ENCODE peak calls at places on chromosomes 16 and 17, in eight cellular contexts. H is GM23338, U is adrenal gland, O is pancreas, A is cardiac muscle cell, Q is breast epithelium, F is IMR-90, B is esophagus squamous epithelium. E is an unnamed sample. For H3K27me3, the result is how much of the 10 kb centered on the place peaks cover.

GRCh38 chr16:80976946-80977345 is 29.7 kb downstream of the CMC2 start:
- DNase-seq in H (no peak), U (no peak), O (no peak), A (no peak), Q (no peak), F (peak), B (no peak), E (no peak)

GRCh38 chr17:15361151-15361550 is 19.8 kb upstream of the TEKT3 start:
- DNase-seq in H (no peak), U (no peak), O (no peak), A (no peak), Q (no peak), F (no peak), B (no peak), E (no peak)

GRCh38 chr16:1048442-1049112 is 24.0 kb upstream of the SSTR5 start:
- DNase-seq in H (peak), U (peak), O (peak), A (peak), Q (no peak), F (peak), B (no peak), E (peak)

GRCh38 chr17:31413871-31414589 is 22.6 kb downstream of the RAB11FIP4 start:
- DNase-seq in H (no peak), U (no peak), O (no peak), A (peak), Q (no peak), F (peak), B (no peak), E (peak)

GRCh38 chr16:49500211-49500610 is 126.6 kb downstream of the C16orf78 start:
- DNase-seq in H (no peak), U (no peak), O (no peak), A (no peak), Q (no peak), F (no peak), B (no peak), E (no peak)

GRCh38 chr17:4247981-4248388 is 15.8 kb downstream of the ANKFY1 start:
- DNase-seq in H (peak), U (no peak), O (peak), A (no peak), Q (no peak), F (no peak), B (no peak), E (no peak)

GRCh38 chr16:89801800-89802199 is 14.6 kb downstream of the FANCA start:
- DNase-seq in H (no peak), U (no peak), O (no peak), A (peak), Q (no peak), F (peak), B (no peak), E (no peak)

GRCh38 chr17:80940171-80941123 is 51.2 kb upstream of the CHMP6 start:
- DNase-seq in H (no peak), U (peak), O (no peak), A (no peak), Q (no peak), F (no peak), B (no peak), E (no peak)

GRCh38 chr17:45640141-45640850 is 143.8 kb upstream of the CRHR1 start:
- DNase-seq in H (peak), U (peak), O (peak), A (peak), Q (peak), F (peak), B (no peak), E (peak)

DNA sequence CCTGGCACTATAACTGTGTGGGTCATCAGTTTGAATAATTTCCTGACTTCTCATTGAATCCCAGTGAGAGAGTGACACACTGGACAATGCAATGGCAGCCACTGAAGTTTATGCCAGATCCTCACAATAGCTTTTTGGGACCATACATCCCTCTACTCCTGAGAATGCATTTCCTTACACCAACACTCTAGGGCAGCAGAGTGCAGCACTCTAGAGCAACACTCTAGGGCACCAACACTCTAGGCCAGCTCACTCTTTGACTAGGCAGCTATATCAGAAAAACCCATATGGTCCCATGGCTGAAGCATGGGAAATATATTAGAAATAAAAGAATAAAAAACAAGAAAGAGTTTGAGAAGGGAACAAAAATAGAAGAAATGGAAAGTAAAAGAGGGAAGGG is 309.2 kb downstream of the MAP2K6 start:
- DNase-seq in H (no peak), U (no peak), O (no peak), A (peak), Q (no peak), F (no peak), B (no peak), E (no peak)
- TF ChIP-seq CTCF in H (peak), U (no peak), O (no peak), A (peak), Q (no peak), F (peak), B (no peak), E (no peak)

DNA sequence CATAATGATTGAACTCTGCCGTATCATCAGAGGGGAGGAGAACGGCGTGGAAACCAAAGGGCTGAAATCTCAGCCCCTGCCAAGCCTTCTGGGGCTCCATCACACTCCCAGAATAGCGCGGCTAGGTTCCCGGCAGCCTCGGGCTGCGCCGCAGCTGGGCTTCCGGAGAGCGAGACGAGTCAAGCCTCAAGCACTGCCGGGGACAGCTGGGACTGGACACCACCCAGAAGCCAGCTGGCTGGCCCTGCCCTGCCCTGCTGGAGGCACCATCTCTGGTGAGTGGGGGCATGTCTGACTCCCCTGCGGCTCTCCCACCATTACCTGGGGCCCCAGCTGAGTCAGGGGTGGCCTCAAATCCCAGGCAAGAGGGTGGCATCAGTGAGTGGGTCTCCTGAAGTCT is 7.2 kb upstream of the GPRC5C start:
- DNase-seq in H (no peak), U (no peak), O (no peak), A (no peak), Q (no peak), F (no peak), B (no peak), E (no peak)
- H3K27me3 ChIP-seq in H (under half), U (under half), O (under half), A (under half), Q (under half), F (under half), B (under half), E (under half)

DNA sequence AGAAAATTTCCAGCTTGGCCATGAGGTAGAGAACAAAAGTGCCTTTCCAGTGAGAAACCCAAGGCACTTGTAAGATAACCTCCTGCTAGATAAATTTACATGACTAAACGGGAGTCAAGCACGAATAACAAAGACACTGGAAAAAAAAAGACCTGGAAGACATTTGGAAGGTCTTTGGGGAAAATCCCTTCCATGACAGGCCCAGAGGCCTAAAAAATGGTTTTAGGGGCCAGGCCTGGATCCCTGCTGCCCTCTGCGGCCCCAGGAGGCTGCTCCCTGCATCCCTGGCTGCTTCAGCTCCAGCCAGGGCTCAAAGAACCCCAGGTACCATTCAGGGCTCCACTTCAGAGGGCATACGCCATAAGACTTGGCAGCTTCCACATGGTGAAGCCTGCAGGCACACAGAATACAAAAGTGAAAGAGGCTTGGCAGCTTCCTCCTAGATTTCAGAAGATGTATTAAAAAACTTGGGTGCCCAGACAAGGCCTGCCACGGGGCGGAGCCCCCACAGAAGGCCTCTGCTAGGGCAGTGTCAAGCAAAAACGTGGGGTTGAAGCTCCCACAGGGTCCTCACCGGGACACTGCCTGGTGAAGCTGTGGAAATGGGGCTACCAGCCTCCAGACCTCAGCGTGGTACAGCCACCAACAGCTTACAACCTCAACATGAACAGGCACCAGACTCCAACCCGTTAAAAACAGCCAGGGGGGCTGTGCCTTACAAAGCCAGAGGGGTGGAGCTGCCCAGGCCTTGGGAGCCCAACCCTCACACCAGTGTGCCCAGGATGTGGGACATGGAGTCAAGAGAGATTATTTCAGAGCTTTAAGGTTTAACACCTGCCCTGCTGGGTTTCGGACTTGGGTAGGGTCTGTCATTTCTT is 77.1 kb downstream of the SDK2 start:
- DNase-seq in H (peak), U (no peak), O (no peak), A (no peak), Q (no peak), F (no peak), B (no peak), E (no peak)
- H3K27ac ChIP-seq in H (peak), U (no peak), O (no peak), A (peak), Q (peak), F (no peak), B (no peak), E (no peak)

GRCh38 chr16:59053911-59054310 is 319.8 kb upstream of the GOT2 start:
- DNase-seq in H (no peak), U (no peak), O (no peak), A (no peak), Q (no peak), F (no peak), B (no peak), E (no peak)

GRCh38 chr16:59060212-59060611 is 326.1 kb upstream of the GOT2 start:
- DNase-seq in H (no peak), U (no peak), O (no peak), A (peak), Q (no peak), F (peak), B (no peak), E (no peak)

DNA sequence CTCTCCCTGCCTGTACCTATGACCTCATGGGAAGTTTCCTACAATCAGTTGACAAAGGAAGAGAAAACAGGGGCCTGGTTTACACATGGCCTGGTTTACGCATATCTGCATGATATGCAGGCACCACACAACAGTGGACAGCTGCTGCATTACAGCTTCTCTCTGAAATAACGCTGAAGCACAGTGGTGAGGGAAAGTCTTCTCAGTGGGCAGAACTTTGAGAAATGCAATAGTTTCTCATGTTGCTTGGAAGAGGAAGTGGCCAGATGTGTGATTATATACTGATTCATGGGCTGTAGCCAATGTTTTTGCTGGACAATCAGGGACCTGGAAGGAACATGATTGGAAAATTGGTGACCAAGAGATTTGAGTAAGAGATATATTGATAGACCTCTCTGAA is 324.1 kb upstream of the GOT2 start:
- DNase-seq in H (no peak), U (no peak), O (no peak), A (no peak), Q (no peak), F (no peak), B (no peak), E (no peak)
- TF ChIP-seq CTCF in H (no peak), U (no peak), O (no peak), A (no peak), Q (no peak), F (no peak), B (no peak), E (no peak)

GRCh38 chr16:67249762-67250327 is 1.1 kb downstream of the SLC9A5 start:
- DNase-seq in H (no peak), U (no peak), O (no peak), A (no peak), Q (no peak), F (peak), B (no peak), E (no peak)
- H3K27me3 ChIP-seq in H (under half), U (under half), O (under half), A (under half), Q (under half), F (under half), B (under half), E (under half)

DNA sequence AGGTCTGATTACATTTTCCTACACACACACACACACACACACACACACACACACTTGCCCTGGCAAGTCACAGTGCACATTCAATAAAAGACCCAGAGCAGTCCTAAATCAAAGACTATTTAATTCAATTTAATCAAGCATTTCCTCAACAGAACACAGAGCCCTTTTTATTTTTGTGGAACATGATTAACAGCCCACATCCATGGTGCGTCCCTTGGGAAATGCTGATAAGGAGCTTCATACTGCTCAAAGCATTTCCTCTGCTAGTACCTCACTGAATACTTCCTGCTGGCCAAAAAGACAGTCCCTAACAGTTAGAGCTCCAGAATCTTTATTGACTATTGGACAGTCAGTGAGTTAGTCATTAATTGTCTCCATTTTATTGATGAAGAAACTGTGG is 43.1 kb upstream of the MYH10 start:
- DNase-seq in H (no peak), U (peak), O (peak), A (peak), Q (no peak), F (peak), B (no peak), E (no peak)
- H3K27ac ChIP-seq in H (no peak), U (no peak), O (peak), A (no peak), Q (no peak), F (no peak), B (no peak), E (no peak)

DNA sequence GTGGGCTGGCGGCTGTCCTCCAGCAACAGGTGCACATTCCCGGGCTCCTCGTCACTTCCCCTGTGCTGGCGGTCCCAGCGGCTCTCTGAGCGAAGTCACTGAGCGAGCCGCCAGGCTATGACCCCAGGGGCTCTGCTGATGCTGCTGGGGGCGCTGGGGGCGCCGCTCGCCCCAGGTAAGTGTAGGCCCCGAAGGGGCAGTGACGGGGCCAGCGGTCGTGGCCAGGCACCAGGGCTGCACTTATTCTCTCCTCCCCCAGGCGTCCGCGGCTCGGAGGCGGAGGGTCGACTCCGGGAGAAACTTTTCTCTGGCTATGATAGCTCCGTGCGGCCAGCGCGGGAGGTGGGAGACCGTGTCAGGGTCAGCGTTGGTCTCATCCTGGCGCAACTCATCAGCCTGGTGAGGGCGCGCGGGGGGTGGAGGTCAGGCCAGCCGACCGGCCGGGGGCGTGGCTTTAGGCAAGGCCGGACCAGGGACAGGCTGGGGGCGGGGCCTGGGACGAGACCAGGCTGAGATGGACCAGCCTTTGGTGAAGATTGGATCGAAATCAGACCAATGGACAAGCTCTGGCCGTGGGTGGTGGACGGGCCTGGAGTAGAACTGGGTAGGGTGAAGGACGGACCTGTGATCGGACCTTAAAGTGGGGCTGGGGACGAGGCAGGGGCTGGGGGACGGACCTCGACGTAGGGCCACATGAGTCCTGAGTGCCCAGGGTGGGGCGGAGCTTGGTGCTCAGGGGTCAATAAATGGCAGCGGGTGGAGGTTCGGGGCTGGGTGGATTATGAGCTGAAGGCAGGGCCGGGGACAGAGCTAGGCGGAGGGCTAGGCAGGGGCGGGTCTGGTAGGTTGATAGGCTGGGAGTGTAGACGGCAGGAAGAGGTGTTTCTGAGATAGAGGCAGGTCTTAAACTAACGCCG is at the start of gene CHRNB1:
- DNase-seq in H (peak), U (peak), O (peak), A (peak), Q (no peak), F (peak), B (no peak), E (peak)
- TF ChIP-seq CTCF in H (peak), U (no peak), O (no peak), A (no peak), Q (no peak), F (no peak), B (no peak), E (peak)

GRCh38 chr17:79919862-79920720 is 80.9 kb upstream of the CBX4 start:
- DNase-seq in H (no peak), U (no peak), O (no peak), A (no peak), Q (no peak), F (no peak), B (no peak), E (no peak)
- H3K27me3 ChIP-seq in H (under half), U (under half), O (under half), A (under half), Q (under half), F (half or more), B (under half), E (under half)

GRCh38 chr17:38674013-38674748 is 576 bp downstream of the EPOP start:
- DNase-seq in H (peak), U (peak), O (no peak), A (no peak), Q (no peak), F (no peak), B (no peak), E (no peak)

GRCh38 chr17:38673714-38674012 is 1.1 kb downstream of the EPOP start:
- DNase-seq in H (peak), U (no peak), O (no peak), A (peak), Q (no peak), F (no peak), B (no peak), E (no peak)

GRCh38 chr17:38674749-38675615 is at the start of gene EPOP:
- DNase-seq in H (peak), U (peak), O (peak), A (peak), Q (peak), F (peak), B (peak), E (peak)

GRCh38 chr17:38672788-38673713 is 1.7 kb downstream of the EPOP start:
- DNase-seq in H (peak), U (no peak), O (no peak), A (no peak), Q (no peak), F (no peak), B (no peak), E (no peak)

GRCh38 chr17:38676706-38677504 is 2.1 kb upstream of the EPOP start:
- DNase-seq in H (peak), U (peak), O (peak), A (peak), Q (peak), F (peak), B (peak), E (peak)
- H3K27ac ChIP-seq in H (no peak), U (no peak), O (peak), A (peak), Q (no peak), F (no peak), B (no peak), E (no peak)

GRCh38 chr17:47718634-47719405 is 14.2 kb upstream of the TBX21 start:
- DNase-seq in H (no peak), U (no peak), O (no peak), A (no peak), Q (no peak), F (no peak), B (no peak), E (no peak)

GRCh38 chr17:47715669-47716325 is 17.2 kb upstream of the TBX21 start:
- DNase-seq in H (no peak), U (no peak), O (no peak), A (no peak), Q (no peak), F (no peak), B (no peak), E (no peak)

GRCh38 chr17:47716381-47716780 is 16.7 kb upstream of the TBX21 start:
- DNase-seq in H (no peak), U (no peak), O (no peak), A (no peak), Q (no peak), F (no peak), B (no peak), E (no peak)

GRCh38 chr17:47717845-47718621 is 15.0 kb upstream of the TBX21 start:
- DNase-seq in H (no peak), U (no peak), O (no peak), A (no peak), Q (no peak), F (no peak), B (no peak), E (no peak)

DNA sequence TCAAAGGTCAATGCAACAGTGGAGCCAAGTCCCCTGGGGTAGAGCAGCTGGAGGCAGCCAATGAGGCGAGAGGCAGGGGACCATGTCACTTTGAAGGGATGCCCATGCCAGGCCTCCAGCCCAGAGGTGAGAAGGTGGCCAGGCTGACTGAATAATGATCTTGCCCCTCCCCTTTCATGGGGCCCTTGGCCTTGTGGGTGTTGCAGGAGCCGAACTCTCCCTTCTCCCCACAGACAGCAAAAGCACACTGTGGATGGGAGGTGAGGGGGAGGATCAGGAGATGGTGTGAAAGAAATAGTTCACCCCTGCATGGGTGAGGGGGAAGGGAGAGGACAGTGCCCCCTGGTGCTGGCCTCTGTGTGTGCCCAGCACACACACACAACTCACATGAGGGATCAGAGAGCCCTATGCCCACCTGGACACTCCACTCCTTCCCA is 15.8 kb upstream of the TBX21 start:
- DNase-seq in H (peak), U (no peak), O (no peak), A (no peak), Q (no peak), F (no peak), B (no peak), E (no peak)
- TF ChIP-seq CTCF in H (peak), U (no peak), O (peak), A (peak), Q (no peak), F (peak), B (no peak), E (peak)

E was measured in dorsolateral prefrontal cortex.